ENCODE peak calls at places on chromosomes 12 and 14, in five cellular contexts. One of them, this sample, is unnamed. For H3K4me1, the result is how much of the 10 kb centered on the place peaks cover.

GRCh38 chr14:104983231-104983721 is 2.3 kb upstream of the CLBA1 start:
- DNase-seq in PC-9: no peak
- DNase-seq in neural progenitor cell: no peak
- DNase-seq in mammary epithelial cell: no peak
- DNase-seq in endothelial cell of umbilical vein: no peak
- DNase-seq in this sample: no peak

GRCh38 chr14:67319142-67319541 is 40.5 kb downstream of the ATP6V1D start:
- DNase-seq in endothelial cell of umbilical vein: no peak
- DNase-seq in PC-9: no peak
- DNase-seq in neural progenitor cell: no peak
- DNase-seq in mammary epithelial cell: no peak
- DNase-seq in this sample: no peak

GRCh38 chr12:61188801-61189595 is 1071.2 kb upstream of the USP15 start:
- DNase-seq in mammary epithelial cell: no peak
- DNase-seq in endothelial cell of umbilical vein: no peak
- DNase-seq in PC-9: no peak
- DNase-seq in neural progenitor cell: no peak
- DNase-seq in this sample: no peak

GRCh38 chr12:93273834-93274705 is 103.7 kb upstream of the NUDT4 start:
- DNase-seq in PC-9: no peak
- DNase-seq in neural progenitor cell: peak
- DNase-seq in mammary epithelial cell: no peak
- DNase-seq in endothelial cell of umbilical vein: peak
- DNase-seq in this sample: peak

GRCh38 chr12:113766880-113767878 is 198.9 kb downstream of the RBM19 start:
- DNase-seq in neural progenitor cell: peak
- DNase-seq in endothelial cell of umbilical vein: no peak
- DNase-seq in PC-9: peak
- DNase-seq in mammary epithelial cell: peak
- DNase-seq in this sample: no peak

GRCh38 chr12:65643171-65643570 is 181.1 kb upstream of the HMGA2 start:
- DNase-seq in neural progenitor cell: no peak
- DNase-seq in mammary epithelial cell: peak
- DNase-seq in endothelial cell of umbilical vein: no peak
- DNase-seq in PC-9: no peak
- DNase-seq in this sample: no peak

GRCh38 chr12:86138770-86139169 is 117.4 kb downstream of the MGAT4C start:
- DNase-seq in PC-9: no peak
- DNase-seq in endothelial cell of umbilical vein: no peak
- DNase-seq in mammary epithelial cell: no peak
- DNase-seq in neural progenitor cell: no peak
- DNase-seq in this sample: no peak

GRCh38 chr14:65035049-65035448 is 48.4 kb downstream of the FNTB start:
- DNase-seq in PC-9: no peak
- DNase-seq in mammary epithelial cell: no peak
- DNase-seq in endothelial cell of umbilical vein: peak
- DNase-seq in neural progenitor cell: no peak
- DNase-seq in this sample: no peak

GRCh38 chr12:59121466-59121865 is 201.2 kb upstream of the LRIG3 start:
- DNase-seq in PC-9: no peak
- DNase-seq in neural progenitor cell: no peak
- DNase-seq in mammary epithelial cell: no peak
- DNase-seq in endothelial cell of umbilical vein: peak
- DNase-seq in this sample: no peak

GRCh38 chr12:40436564-40436963 is 211.8 kb downstream of the LRRK2 start:
- DNase-seq in mammary epithelial cell: no peak
- DNase-seq in neural progenitor cell: no peak
- DNase-seq in endothelial cell of umbilical vein: no peak
- DNase-seq in PC-9: no peak
- DNase-seq in this sample: no peak

GRCh38 chr12:120737557-120738251 is 12.1 kb downstream of the ACADS start:
- DNase-seq in mammary epithelial cell: no peak
- DNase-seq in endothelial cell of umbilical vein: no peak
- DNase-seq in PC-9: no peak
- DNase-seq in neural progenitor cell: peak
- DNase-seq in this sample: no peak

GRCh38 chr12:31578632-31579031 is 12.3 kb downstream of the DENND5B start:
- DNase-seq in mammary epithelial cell: no peak
- DNase-seq in endothelial cell of umbilical vein: peak
- DNase-seq in PC-9: no peak
- DNase-seq in neural progenitor cell: no peak
- DNase-seq in this sample: no peak

GRCh38 chr14:77032854-77033621 is 4.5 kb upstream of the IRF2BPL start:
- DNase-seq in neural progenitor cell: peak
- DNase-seq in endothelial cell of umbilical vein: peak
- DNase-seq in PC-9: peak
- DNase-seq in mammary epithelial cell: peak
- DNase-seq in this sample: peak

GRCh38 chr14:77032483-77032853 is 4.0 kb upstream of the IRF2BPL start:
- DNase-seq in neural progenitor cell: no peak
- DNase-seq in endothelial cell of umbilical vein: no peak
- DNase-seq in PC-9: no peak
- DNase-seq in mammary epithelial cell: no peak
- DNase-seq in this sample: no peak

GRCh38 chr14:77033622-77034521 is 5.4 kb upstream of the IRF2BPL start:
- DNase-seq in neural progenitor cell: peak
- DNase-seq in endothelial cell of umbilical vein: peak
- DNase-seq in mammary epithelial cell: peak
- DNase-seq in PC-9: peak
- DNase-seq in this sample: peak

GRCh38 chr14:77028384-77029246 is at the start of gene IRF2BPL:
- DNase-seq in endothelial cell of umbilical vein: peak
- DNase-seq in mammary epithelial cell: peak
- DNase-seq in neural progenitor cell: peak
- DNase-seq in PC-9: peak
- DNase-seq in this sample: peak

GRCh38 chr14:77031680-77032482 is 3.4 kb upstream of the IRF2BPL start:
- DNase-seq in endothelial cell of umbilical vein: peak
- DNase-seq in neural progenitor cell: no peak
- DNase-seq in PC-9: no peak
- DNase-seq in mammary epithelial cell: no peak
- DNase-seq in this sample: no peak
- H3K4me1 ChIP-seq in endothelial cell of umbilical vein: under half
- H3K4me1 ChIP-seq in neural progenitor cell: under half
- H3K4me1 ChIP-seq in PC-9: half or more
- H3K4me1 ChIP-seq in mammary epithelial cell: under half
- H3K4me1 ChIP-seq in this sample: under half

DNA sequence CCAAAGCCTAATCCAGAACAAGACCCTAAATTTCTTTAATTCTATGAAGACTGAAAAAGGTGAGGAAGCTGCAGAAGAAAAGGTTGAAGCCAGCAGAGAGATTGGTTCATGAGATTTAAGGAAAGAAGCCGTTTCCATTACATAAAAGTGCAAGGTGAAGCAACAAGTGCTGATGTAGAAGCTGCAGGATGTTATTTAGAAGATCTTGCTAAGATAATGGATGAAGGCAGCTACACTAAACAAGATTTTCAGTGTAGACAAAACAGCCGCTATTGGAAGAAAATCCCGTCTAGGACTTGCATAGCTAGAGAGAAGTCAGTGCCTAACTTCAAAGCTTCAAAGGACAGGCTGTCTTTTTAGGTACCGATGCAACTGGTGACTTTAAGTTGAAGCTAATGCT is 65.4 kb upstream of the AMIGO2 start:
- DNase-seq in endothelial cell of umbilical vein: no peak
- DNase-seq in mammary epithelial cell: no peak
- DNase-seq in neural progenitor cell: no peak
- DNase-seq in PC-9: no peak
- DNase-seq in this sample: no peak
- H3K4me3 ChIP-seq in endothelial cell of umbilical vein: no peak
- H3K4me3 ChIP-seq in mammary epithelial cell: no peak
- H3K4me3 ChIP-seq in neural progenitor cell: no peak
- H3K4me3 ChIP-seq in PC-9: no peak
- H3K4me3 ChIP-seq in this sample: no peak

GRCh38 chr12:116529048-116529447 is 30.1 kb upstream of the MAP1LC3B2 start:
- DNase-seq in endothelial cell of umbilical vein: no peak
- DNase-seq in neural progenitor cell: no peak
- DNase-seq in PC-9: no peak
- DNase-seq in mammary epithelial cell: no peak
- DNase-seq in this sample: no peak

GRCh38 chr12:116529686-116530085 is 29.5 kb upstream of the MAP1LC3B2 start:
- DNase-seq in mammary epithelial cell: no peak
- DNase-seq in endothelial cell of umbilical vein: no peak
- DNase-seq in PC-9: no peak
- DNase-seq in neural progenitor cell: no peak
- DNase-seq in this sample: no peak

GRCh38 chr12:116528067-116528466 is 31.1 kb upstream of the MAP1LC3B2 start:
- DNase-seq in mammary epithelial cell: peak
- DNase-seq in PC-9: peak
- DNase-seq in neural progenitor cell: no peak
- DNase-seq in endothelial cell of umbilical vein: peak
- DNase-seq in this sample: no peak

GRCh38 chr12:116525418-116526001 is 33.7 kb upstream of the MAP1LC3B2 start:
- DNase-seq in endothelial cell of umbilical vein: peak
- DNase-seq in PC-9: peak
- DNase-seq in mammary epithelial cell: peak
- DNase-seq in neural progenitor cell: no peak
- DNase-seq in this sample: no peak

DNA sequence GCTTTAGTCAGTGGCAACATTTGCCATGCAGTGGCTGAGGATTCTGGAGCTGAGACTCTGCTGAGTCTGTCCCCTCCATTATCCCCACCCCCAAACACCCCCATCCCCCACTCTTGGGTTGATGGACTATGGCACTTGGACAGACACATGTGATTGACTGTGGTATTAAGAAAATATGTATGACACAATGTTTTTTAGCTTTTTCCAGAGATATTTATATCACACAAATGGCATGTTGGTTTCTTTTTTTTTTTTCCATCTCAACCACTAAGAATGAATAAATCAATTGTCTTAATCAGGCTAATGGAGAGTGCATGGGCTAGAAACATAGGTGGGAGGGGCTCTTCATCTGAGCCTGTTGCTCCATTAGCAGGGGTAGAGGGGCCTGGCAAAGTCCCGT is 30.7 kb upstream of the MAP1LC3B2 start:
- DNase-seq in endothelial cell of umbilical vein: no peak
- DNase-seq in PC-9: no peak
- DNase-seq in mammary epithelial cell: no peak
- DNase-seq in neural progenitor cell: no peak
- DNase-seq in this sample: no peak
- TF ChIP-seq EZH2 in endothelial cell of umbilical vein: no peak
- TF ChIP-seq EZH2 in PC-9: no peak
- TF ChIP-seq EZH2 in mammary epithelial cell: no peak
- TF ChIP-seq EZH2 in neural progenitor cell: no peak
- TF ChIP-seq EZH2 in this sample: no peak

GRCh38 chr14:74577948-74578275 is 34.1 kb downstream of the LTBP2 start:
- DNase-seq in PC-9: no peak
- DNase-seq in mammary epithelial cell: no peak
- DNase-seq in endothelial cell of umbilical vein: no peak
- DNase-seq in neural progenitor cell: no peak
- DNase-seq in this sample: no peak
- H3K4me1 ChIP-seq in PC-9: half or more
- H3K4me1 ChIP-seq in mammary epithelial cell: half or more
- H3K4me1 ChIP-seq in endothelial cell of umbilical vein: under half
- H3K4me1 ChIP-seq in neural progenitor cell: under half
- H3K4me1 ChIP-seq in this sample: under half

GRCh38 chr12:13001725-13002040 is 1.6 kb upstream of the HEBP1 start:
- DNase-seq in PC-9: no peak
- DNase-seq in endothelial cell of umbilical vein: no peak
- DNase-seq in mammary epithelial cell: no peak
- DNase-seq in neural progenitor cell: no peak
- DNase-seq in this sample: no peak
- H3K4me3 ChIP-seq in PC-9: peak
- H3K4me3 ChIP-seq in endothelial cell of umbilical vein: peak
- H3K4me3 ChIP-seq in mammary epithelial cell: peak
- H3K4me3 ChIP-seq in neural progenitor cell: peak
- H3K4me3 ChIP-seq in this sample: no peak